ENCODE peak calls at places on chromosomes 16 and 17, in five cellular contexts. One of them, this sample, is unnamed.

GRCh38 chr16:9521749-9522370 is 430.4 kb downstream of the HAPSTR1 start:
- DNase-seq in GM23338: no peak
- DNase-seq in SK-N-SH: no peak
- DNase-seq in stomach: no peak
- DNase-seq in colonic mucosa: no peak
- DNase-seq in this sample: no peak

GRCh38 chr16:89431158-89431584 is 59.2 kb downstream of the ANKRD11 start:
- DNase-seq in stomach: peak; percentile 50
- DNase-seq in SK-N-SH: no peak
- DNase-seq in GM23338: no peak
- DNase-seq in colonic mucosa: peak; percentile 74
- DNase-seq in this sample: peak; percentile 63

GRCh38 chr16:25198021-25198420 is 18.7 kb upstream of the AQP8 start:
- DNase-seq in colonic mucosa: no peak
- DNase-seq in stomach: no peak
- DNase-seq in GM23338: no peak
- DNase-seq in SK-N-SH: no peak
- DNase-seq in this sample: peak; percentile 17

GRCh38 chr16:1152651-1153259 is at the start of gene CACNA1H:
- DNase-seq in colonic mucosa: no peak
- DNase-seq in GM23338: peak; percentile 75
- DNase-seq in SK-N-SH: peak; percentile 86
- DNase-seq in stomach: no peak
- DNase-seq in this sample: no peak

GRCh38 chr17:38704645-38705522 is at the start of gene MLLT6:
- DNase-seq in colonic mucosa: peak; percentile 76
- DNase-seq in SK-N-SH: peak; percentile 93
- DNase-seq in stomach: peak; percentile 82
- DNase-seq in GM23338: peak; percentile 89
- DNase-seq in this sample: peak; percentile 33

GRCh38 chr17:77320501-77321256 is 179.9 kb downstream of the SEC14L1 start:
- DNase-seq in colonic mucosa: no peak
- DNase-seq in stomach: no peak
- DNase-seq in SK-N-SH: peak; percentile 37
- DNase-seq in GM23338: no peak
- DNase-seq in this sample: no peak

GRCh38 chr17:65198653-65199382 is 61.6 kb downstream of the RGS9 start:
- DNase-seq in stomach: no peak
- DNase-seq in colonic mucosa: no peak
- DNase-seq in GM23338: peak; percentile 78
- DNase-seq in SK-N-SH: peak; percentile 90
- DNase-seq in this sample: peak; percentile 67

GRCh38 chr16:68744744-68745280 is 7.7 kb downstream of the CDH1 start:
- DNase-seq in colonic mucosa: peak; percentile 94
- DNase-seq in SK-N-SH: no peak
- DNase-seq in GM23338: peak; percentile 94
- DNase-seq in stomach: peak; percentile 89
- DNase-seq in this sample: peak; percentile 98

GRCh38 chr16:89422527-89422904 is 67.8 kb downstream of the ANKRD11 start:
- DNase-seq in GM23338: no peak
- DNase-seq in colonic mucosa: no peak
- DNase-seq in SK-N-SH: no peak
- DNase-seq in stomach: no peak
- DNase-seq in this sample: no peak

GRCh38 chr17:12024332-12024731 is 3.7 kb downstream of the MAP2K4 start:
- DNase-seq in SK-N-SH: no peak
- DNase-seq in GM23338: no peak
- DNase-seq in colonic mucosa: no peak
- DNase-seq in stomach: no peak
- DNase-seq in this sample: peak; percentile 97

GRCh38 chr17:74923538-74924249 is 379 bp upstream of the OTOP2 start:
- DNase-seq in SK-N-SH: peak; percentile 98
- DNase-seq in colonic mucosa: peak; percentile 73
- DNase-seq in GM23338: peak; percentile 66
- DNase-seq in stomach: peak; percentile 81
- DNase-seq in this sample: no peak

GRCh38 chr17:65332375-65332774 is 195.2 kb downstream of the RGS9 start:
- DNase-seq in colonic mucosa: no peak
- DNase-seq in GM23338: peak; percentile 37
- DNase-seq in stomach: no peak
- DNase-seq in SK-N-SH: no peak
- DNase-seq in this sample: peak; percentile 51

GRCh38 chr16:73037331-73037745 is 10.6 kb downstream of the ZFHX3 start:
- DNase-seq in colonic mucosa: no peak
- DNase-seq in SK-N-SH: peak; percentile 61
- DNase-seq in stomach: peak; percentile 54
- DNase-seq in GM23338: no peak
- DNase-seq in this sample: no peak

GRCh38 chr16:57025941-57026777 is 36.8 kb downstream of the NLRC5 start:
- DNase-seq in GM23338: no peak
- DNase-seq in SK-N-SH: no peak
- DNase-seq in stomach: no peak
- DNase-seq in colonic mucosa: no peak
- DNase-seq in this sample: no peak
- H3K4me3 ChIP-seq in GM23338: no peak overlapping the region
- H3K4me3 ChIP-seq in SK-N-SH: no peak overlapping the region
- H3K4me3 ChIP-seq in stomach: no peak overlapping the region
- H3K4me3 ChIP-seq in colonic mucosa: no peak overlapping the region
- H3K4me3 ChIP-seq in this sample: no peak overlapping the region

GRCh38 chr16:16082255-16082654 is 132.8 kb downstream of the ABCC1 start:
- DNase-seq in stomach: no peak
- DNase-seq in GM23338: no peak
- DNase-seq in colonic mucosa: no peak
- DNase-seq in SK-N-SH: no peak
- DNase-seq in this sample: no peak

GRCh38 chr16:16084874-16085273 is 135.5 kb downstream of the ABCC1 start:
- DNase-seq in colonic mucosa: no peak
- DNase-seq in stomach: no peak
- DNase-seq in GM23338: no peak
- DNase-seq in SK-N-SH: no peak
- DNase-seq in this sample: no peak

GRCh38 chr16:16076400-16076901 is 127.0 kb downstream of the ABCC1 start:
- DNase-seq in stomach: no peak
- DNase-seq in colonic mucosa: no peak
- DNase-seq in GM23338: peak; percentile 17
- DNase-seq in SK-N-SH: no peak
- DNase-seq in this sample: no peak

GRCh38 chr16:16083421-16084156 is 134.2 kb downstream of the ABCC1 start:
- DNase-seq in stomach: no peak
- DNase-seq in GM23338: no peak
- DNase-seq in SK-N-SH: no peak
- DNase-seq in colonic mucosa: no peak
- DNase-seq in this sample: peak; percentile 21

GRCh38 chr16:16080465-16081065 is 131.1 kb downstream of the ABCC1 start:
- DNase-seq in stomach: no peak
- DNase-seq in SK-N-SH: no peak
- DNase-seq in GM23338: no peak
- DNase-seq in colonic mucosa: no peak
- DNase-seq in this sample: no peak
- TF ChIP-seq CTCF in stomach: no peak
- TF ChIP-seq CTCF in SK-N-SH: no peak
- TF ChIP-seq CTCF in GM23338: no peak
- TF ChIP-seq CTCF in colonic mucosa: no peak
- TF ChIP-seq CTCF in this sample: no peak

GRCh38 chr16:19963306-19963705 is 78.7 kb upstream of the GPRC5B start:
- DNase-seq in stomach: peak; percentile 84
- DNase-seq in SK-N-SH: no peak
- DNase-seq in colonic mucosa: no peak
- DNase-seq in GM23338: no peak
- DNase-seq in this sample: no peak
- H3K4me3 ChIP-seq in stomach: no peak overlapping the region
- H3K4me3 ChIP-seq in SK-N-SH: no peak overlapping the region
- H3K4me3 ChIP-seq in colonic mucosa: no peak overlapping the region
- H3K4me3 ChIP-seq in GM23338: no peak overlapping the region
- H3K4me3 ChIP-seq in this sample: no peak overlapping the region

DNA sequence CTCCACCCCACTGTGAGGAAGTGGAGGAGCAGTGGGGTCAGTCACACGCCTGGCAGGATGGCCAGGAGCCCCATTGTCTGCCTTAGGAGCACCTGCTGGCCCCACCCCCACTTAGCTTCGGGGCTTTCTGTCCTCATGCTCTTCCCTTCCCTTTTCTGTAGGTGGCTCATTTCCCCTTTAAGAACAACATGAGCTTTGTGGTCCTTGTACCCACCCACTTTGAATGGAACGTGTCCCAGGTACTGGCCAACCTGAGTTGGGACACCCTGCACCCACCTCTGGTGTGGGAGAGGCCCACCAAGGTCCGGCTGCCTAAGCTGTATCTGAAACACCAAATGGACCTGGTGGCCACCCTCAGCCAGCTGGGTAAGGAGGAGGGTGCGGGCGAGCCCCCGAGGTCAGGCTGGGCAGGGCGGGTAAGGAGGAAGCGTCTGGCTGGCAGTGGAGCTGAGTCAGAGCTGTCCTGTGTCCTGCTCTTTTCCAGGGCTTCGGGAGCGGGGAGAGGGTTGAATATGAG is 9.4 kb upstream of the SERPINF1 start:
- DNase-seq in GM23338: peak; percentile 69
- DNase-seq in stomach: no peak
- DNase-seq in SK-N-SH: no peak
- DNase-seq in colonic mucosa: no peak
- DNase-seq in this sample: peak; percentile 57
- TF ChIP-seq CTCF in GM23338: no peak
- TF ChIP-seq CTCF in stomach: no peak
- TF ChIP-seq CTCF in SK-N-SH: no peak
- TF ChIP-seq CTCF in colonic mucosa: no peak
- TF ChIP-seq CTCF in this sample: no peak

This sample was measured in bronchial epithelial cell.